ENCODE peak calls at places on chromosomes 5 and 9, in nine cellular contexts. V, X, C, F, A, B, G, W and E are unnamed samples.

GRCh38 chr5:149799119-149799623 is 69.1 kb downstream of the PPARGC1B start:
- DNase-seq in B (peak; percentile 87), A (no peak), X (peak; percentile 64), V (peak; percentile 70), C (peak; percentile 74), W (no peak), F (no peak), G (peak; percentile 91), E (peak; percentile 34)

GRCh38 chr9:21965401-21965951 is 28.7 kb downstream of the CDKN2A start:
- DNase-seq in A (peak; percentile 51), W (peak; percentile 84), G (no peak), V (no peak), X (peak; percentile 66), F (peak; percentile 23), B (no peak), C (no peak), E (no peak)

GRCh38 chr9:96621619-96622018 is 2.0 kb upstream of the CDC14B start:
- DNase-seq in F (no peak), W (no peak), V (no peak), A (no peak), C (peak; percentile 8), X (no peak), B (no peak), G (no peak), E (no peak)

GRCh38 chr5:140317859-140318258 is 15.0 kb upstream of the PFDN1 start:
- DNase-seq in B (peak; percentile 84), V (no peak), C (no peak), A (no peak), G (no peak), W (no peak), F (no peak), X (no peak), E (peak; percentile 62)

GRCh38 chr5:1474875-1475543 is 29.8 kb upstream of the SLC6A3 start:
- DNase-seq in F (no peak), W (no peak), G (no peak), B (no peak), X (no peak), C (no peak), V (no peak), A (no peak), E (no peak)

GRCh38 chr9:120481248-120481647 is 98.7 kb downstream of the CDK5RAP2 start:
- DNase-seq in A (no peak), G (no peak), B (no peak), W (no peak), V (no peak), C (no peak), X (no peak), F (no peak), E (peak; percentile 33)

GRCh38 chr9:91795500-91796241 is 154.4 kb downstream of the ROR2 start:
- DNase-seq in B (peak; percentile 82), V (no peak), F (no peak), G (peak; percentile 26), X (peak; percentile 13), W (no peak), C (no peak), A (no peak), E (peak; percentile 21)

GRCh38 chr9:99231708-99232107 is 9.6 kb downstream of the SEC61B start:
- DNase-seq in F (no peak), A (peak; percentile 9), V (no peak), C (no peak), X (no peak), W (peak; percentile 50), G (no peak), B (no peak), E (peak; percentile 22)

GRCh38 chr9:106864533-106865143 is 1.7 kb downstream of the ZNF462 start:
- DNase-seq in V (no peak), F (no peak), B (peak; percentile 62), G (no peak), A (no peak), W (no peak), X (no peak), C (no peak), E (peak; percentile 82)

GRCh38 chr9:18638448-18639249 is 164.7 kb downstream of the ADAMTSL1 start:
- DNase-seq in C (no peak), X (no peak), A (no peak), F (no peak), V (no peak), B (no peak), G (no peak), W (no peak), E (no peak)

GRCh38 chr5:75281716-75282465 is 45.2 kb upstream of the ANKRD31 start:
- DNase-seq in X (no peak), V (peak; percentile 1), C (no peak), G (no peak), W (no peak), B (peak; percentile 85), A (no peak), F (no peak), E (peak; percentile 37)